ENCODE peak calls at places on chromosome 9, in six cellular contexts. One of them, this sample, is unnamed.

GRCh38 chr9:32339424-32339823 is 45.0 kb upstream of the ACO1 start:
- DNase-seq in NCI-H774: no peak
- DNase-seq in GM10248: no peak
- DNase-seq in body of pancreas: no peak
- DNase-seq in IMR-90: no peak
- DNase-seq in amniotic epithelial cell: no peak
- DNase-seq in this sample: no peak

GRCh38 chr9:133935328-133936040 is 56.6 kb downstream of the VAV2 start:
- DNase-seq in NCI-H774: no peak
- DNase-seq in GM10248: no peak
- DNase-seq in body of pancreas: peak
- DNase-seq in IMR-90: peak
- DNase-seq in amniotic epithelial cell: peak
- DNase-seq in this sample: no peak

GRCh38 chr9:29285818-29286217 is 1712.5 kb upstream of the C9orf72 start:
- DNase-seq in NCI-H774: no peak
- DNase-seq in GM10248: no peak
- DNase-seq in body of pancreas: no peak
- DNase-seq in IMR-90: no peak
- DNase-seq in amniotic epithelial cell: peak
- DNase-seq in this sample: peak

GRCh38 chr9:111474385-111474784 is 9.8 kb downstream of the ECPAS start:
- DNase-seq in NCI-H774: no peak
- DNase-seq in GM10248: no peak
- DNase-seq in body of pancreas: no peak
- DNase-seq in IMR-90: no peak
- DNase-seq in amniotic epithelial cell: no peak
- DNase-seq in this sample: no peak

GRCh38 chr9:88776717-88777497 is 214.4 kb upstream of the S1PR3 start:
- DNase-seq in NCI-H774: no peak
- DNase-seq in GM10248: no peak
- DNase-seq in body of pancreas: no peak
- DNase-seq in IMR-90: peak
- DNase-seq in amniotic epithelial cell: peak
- DNase-seq in this sample: no peak

GRCh38 chr9:36134761-36135505 is 1.6 kb upstream of the GLIPR2 start:
- DNase-seq in NCI-H774: no peak
- DNase-seq in GM10248: no peak
- DNase-seq in body of pancreas: no peak
- DNase-seq in IMR-90: no peak
- DNase-seq in amniotic epithelial cell: no peak
- DNase-seq in this sample: no peak

GRCh38 chr9:130320697-130321080 is 55.1 kb downstream of the HMCN2 start:
- DNase-seq in NCI-H774: no peak
- DNase-seq in GM10248: no peak
- DNase-seq in body of pancreas: no peak
- DNase-seq in IMR-90: no peak
- DNase-seq in amniotic epithelial cell: no peak
- DNase-seq in this sample: no peak

GRCh38 chr9:101453776-101454570 is 18.4 kb upstream of the ALDOB start:
- DNase-seq in NCI-H774: no peak
- DNase-seq in GM10248: no peak
- DNase-seq in body of pancreas: no peak
- DNase-seq in IMR-90: peak
- DNase-seq in amniotic epithelial cell: no peak
- DNase-seq in this sample: no peak

GRCh38 chr9:69393425-69393824 is 68.4 kb downstream of the ENTREP1 start:
- DNase-seq in NCI-H774: no peak
- DNase-seq in GM10248: peak
- DNase-seq in body of pancreas: no peak
- DNase-seq in IMR-90: no peak
- DNase-seq in amniotic epithelial cell: no peak
- DNase-seq in this sample: no peak

GRCh38 chr9:111632051-111632450 is 917 bp downstream of the DNAJC25 start:
- DNase-seq in NCI-H774: no peak
- DNase-seq in GM10248: no peak
- DNase-seq in body of pancreas: no peak
- DNase-seq in IMR-90: no peak
- DNase-seq in amniotic epithelial cell: peak
- DNase-seq in this sample: peak

This sample was measured in GF-D8.